ENCODE peak calls at places on chromosomes 11 and 22, in four cellular contexts. One of them, this sample, is unnamed.

GRCh38 chr22:41425704-41426365 is 20.8 kb downstream of the TOB2 start:
- DNase-seq in hepatocyte: no peak
- DNase-seq in CD4-positive, alpha-beta T cell: no peak
- DNase-seq in cardiac muscle cell: no peak
- DNase-seq in this sample: no peak

GRCh38 chr22:37741312-37741795 is 44.5 kb downstream of the TRIOBP start:
- DNase-seq in CD4-positive, alpha-beta T cell: no peak
- DNase-seq in cardiac muscle cell: peak
- DNase-seq in hepatocyte: peak
- DNase-seq in this sample: no peak

GRCh38 chr11:130999992-131000770 is 83.9 kb upstream of the SNX19 start:
- DNase-seq in hepatocyte: peak
- DNase-seq in CD4-positive, alpha-beta T cell: no peak
- DNase-seq in cardiac muscle cell: peak
- DNase-seq in this sample: no peak

GRCh38 chr22:19527321-19527721 is 3.1 kb upstream of the CLDN5 start:
- DNase-seq in hepatocyte: no peak
- DNase-seq in CD4-positive, alpha-beta T cell: no peak
- DNase-seq in cardiac muscle cell: no peak
- DNase-seq in this sample: no peak

GRCh38 chr11:27582686-27583085 is 76.1 kb upstream of the LIN7C start:
- DNase-seq in hepatocyte: no peak
- DNase-seq in cardiac muscle cell: no peak
- DNase-seq in CD4-positive, alpha-beta T cell: no peak
- DNase-seq in this sample: no peak

GRCh38 chr22:31106001-31106571 is 1.3 kb downstream of the SELENOM start:
- DNase-seq in cardiac muscle cell: no peak
- DNase-seq in hepatocyte: no peak
- DNase-seq in CD4-positive, alpha-beta T cell: no peak
- DNase-seq in this sample: peak

GRCh38 chr11:1939006-1939626 is 8.0 kb upstream of the MRPL23 start:
- DNase-seq in hepatocyte: no peak
- DNase-seq in CD4-positive, alpha-beta T cell: no peak
- DNase-seq in cardiac muscle cell: peak
- DNase-seq in this sample: no peak

GRCh38 chr11:11640152-11640551 is 18.3 kb upstream of the GALNT18 start:
- DNase-seq in cardiac muscle cell: no peak
- DNase-seq in CD4-positive, alpha-beta T cell: no peak
- DNase-seq in hepatocyte: no peak
- DNase-seq in this sample: no peak

GRCh38 chr11:119218141-119218878 is 12.2 kb downstream of the CBL start:
- DNase-seq in hepatocyte: peak
- DNase-seq in CD4-positive, alpha-beta T cell: no peak
- DNase-seq in cardiac muscle cell: peak
- DNase-seq in this sample: no peak

GRCh38 chr22:44329179-44329796 is 16.5 kb upstream of the SHISAL1 start:
- DNase-seq in cardiac muscle cell: no peak
- DNase-seq in CD4-positive, alpha-beta T cell: no peak
- DNase-seq in hepatocyte: no peak
- DNase-seq in this sample: no peak

GRCh38 chr11:70536051-70536877 is 137.9 kb downstream of the CTTN start:
- DNase-seq in cardiac muscle cell: no peak
- DNase-seq in hepatocyte: no peak
- DNase-seq in CD4-positive, alpha-beta T cell: no peak
- DNase-seq in this sample: no peak

GRCh38 chr11:122661182-122661945 is 5.8 kb downstream of the UBASH3B start:
- DNase-seq in cardiac muscle cell: no peak
- DNase-seq in CD4-positive, alpha-beta T cell: no peak
- DNase-seq in hepatocyte: no peak
- DNase-seq in this sample: peak

GRCh38 chr11:100525635-100526034 is 161.5 kb upstream of the ARHGAP42 start:
- DNase-seq in cardiac muscle cell: no peak
- DNase-seq in hepatocyte: no peak
- DNase-seq in CD4-positive, alpha-beta T cell: no peak
- DNase-seq in this sample: no peak

GRCh38 chr11:22733433-22733832 is 67.0 kb downstream of the GAS2 start:
- DNase-seq in hepatocyte: no peak
- DNase-seq in CD4-positive, alpha-beta T cell: no peak
- DNase-seq in cardiac muscle cell: no peak
- DNase-seq in this sample: no peak

GRCh38 chr22:28977481-28977971 is 84.1 kb downstream of the C22orf31 start:
- DNase-seq in cardiac muscle cell: peak
- DNase-seq in CD4-positive, alpha-beta T cell: no peak
- DNase-seq in hepatocyte: no peak
- DNase-seq in this sample: peak

GRCh38 chr11:68683086-68683951 is 1.0 kb upstream of the GAL start:
- DNase-seq in CD4-positive, alpha-beta T cell: no peak
- DNase-seq in hepatocyte: no peak
- DNase-seq in cardiac muscle cell: no peak
- DNase-seq in this sample: no peak

GRCh38 chr11:19498986-19499669 is 213.5 kb upstream of the NAV2 start:
- DNase-seq in cardiac muscle cell: peak
- DNase-seq in CD4-positive, alpha-beta T cell: no peak
- DNase-seq in hepatocyte: peak
- DNase-seq in this sample: no peak

GRCh38 chr11:40166892-40167291 is 1292.6 kb downstream of the LRRC4C start:
- DNase-seq in hepatocyte: peak
- DNase-seq in CD4-positive, alpha-beta T cell: no peak
- DNase-seq in cardiac muscle cell: peak
- DNase-seq in this sample: no peak

This sample was measured in G401.